ENCODE peak calls at places on chromosomes 4 and X, in nine cellular contexts. Z, P, J, A, S, B, H, E and L are unnamed samples.

GRCh38 chr4:133149364-133149695 is 236 bp downstream of the PCDH10 start:
- DNase-seq in A (no peak), E (no peak), Z (no peak), B (no peak), J (no peak), S (no peak), H (no peak), P (no peak), L (no peak)

GRCh38 chr4:73852771-73853170 is 325 bp upstream of the PF4V1 start:
- DNase-seq in B (no peak), E (no peak), H (no peak), Z (no peak), P (no peak), J (no peak), S (no peak), A (peak; percentile 54), L (no peak)

GRCh38 chr4:14096406-14096965 is 469.0 kb upstream of the BOD1L1 start:
- DNase-seq in H (no peak), E (no peak), J (peak; percentile 81), A (peak; percentile 63), S (peak; percentile 72), P (no peak), B (no peak), Z (peak; percentile 90), L (no peak)

GRCh38 chr4:7630559-7631287 is 196.0 kb upstream of the PSAPL1 start:
- DNase-seq in H (no peak), A (peak; percentile 91), S (peak; percentile 90), E (no peak), J (peak; percentile 89), P (peak; percentile 80), B (no peak), Z (peak; percentile 82), L (no peak)

GRCh38 chr4:15951781-15952180 is 11.2 kb downstream of the FGFBP2 start:
- DNase-seq in S (no peak), Z (no peak), A (no peak), B (no peak), J (no peak), P (no peak), E (no peak), H (no peak), L (no peak)

GRCh38 chrX:69062493-69062892 is 102.8 kb downstream of the PJA1 start:
- DNase-seq in A (no peak), J (no peak), B (no peak), H (no peak), E (peak; percentile 13), P (no peak), Z (no peak), S (peak; percentile 20), L (no peak)

GRCh38 chr4:100738388-100739165 is 220.8 kb upstream of the EMCN start:
- DNase-seq in E (peak; percentile 31), P (peak; percentile 57), H (no peak), A (peak; percentile 92), J (peak; percentile 68), S (peak; percentile 96), Z (peak; percentile 68), B (peak; percentile 36), L (peak; percentile 87)

GRCh38 chr4:95732061-95732460 is 107.8 kb upstream of the PDHA2 start:
- DNase-seq in S (peak; percentile 82), Z (no peak), B (no peak), A (peak; percentile 55), J (no peak), H (no peak), E (no peak), P (no peak), L (no peak)

GRCh38 chrX:1086444-1087409 is 125.7 kb downstream of the CRLF2 start:
- DNase-seq in P (no peak), H (no peak), J (no peak), S (no peak), A (no peak), Z (peak; percentile 16), E (no peak), B (no peak), L (peak; percentile 27)

GRCh38 chrX:110665636-110666035 is 130.0 kb downstream of the CHRDL1 start:
- DNase-seq in A (peak; percentile 9), P (no peak), S (no peak), H (peak; percentile 0), E (peak; percentile 28), B (peak; percentile 68), Z (peak; percentile 31), J (peak; percentile 5), L (no peak)

GRCh38 chrX:110667706-110668105 is 127.9 kb downstream of the CHRDL1 start:
- DNase-seq in A (no peak), S (no peak), J (no peak), H (no peak), B (peak; percentile 64), Z (no peak), P (no peak), E (no peak), L (no peak)

GRCh38 chrX:110675866-110676265 is 119.8 kb downstream of the CHRDL1 start:
- DNase-seq in P (no peak), B (no peak), J (no peak), S (no peak), H (no peak), A (peak; percentile 22), E (no peak), Z (no peak), L (no peak)

GRCh38 chrX:110669572-110669971 is 126.0 kb downstream of the CHRDL1 start:
- DNase-seq in J (no peak), A (no peak), E (no peak), B (no peak), S (no peak), P (no peak), Z (no peak), H (no peak), L (no peak)

DNA sequence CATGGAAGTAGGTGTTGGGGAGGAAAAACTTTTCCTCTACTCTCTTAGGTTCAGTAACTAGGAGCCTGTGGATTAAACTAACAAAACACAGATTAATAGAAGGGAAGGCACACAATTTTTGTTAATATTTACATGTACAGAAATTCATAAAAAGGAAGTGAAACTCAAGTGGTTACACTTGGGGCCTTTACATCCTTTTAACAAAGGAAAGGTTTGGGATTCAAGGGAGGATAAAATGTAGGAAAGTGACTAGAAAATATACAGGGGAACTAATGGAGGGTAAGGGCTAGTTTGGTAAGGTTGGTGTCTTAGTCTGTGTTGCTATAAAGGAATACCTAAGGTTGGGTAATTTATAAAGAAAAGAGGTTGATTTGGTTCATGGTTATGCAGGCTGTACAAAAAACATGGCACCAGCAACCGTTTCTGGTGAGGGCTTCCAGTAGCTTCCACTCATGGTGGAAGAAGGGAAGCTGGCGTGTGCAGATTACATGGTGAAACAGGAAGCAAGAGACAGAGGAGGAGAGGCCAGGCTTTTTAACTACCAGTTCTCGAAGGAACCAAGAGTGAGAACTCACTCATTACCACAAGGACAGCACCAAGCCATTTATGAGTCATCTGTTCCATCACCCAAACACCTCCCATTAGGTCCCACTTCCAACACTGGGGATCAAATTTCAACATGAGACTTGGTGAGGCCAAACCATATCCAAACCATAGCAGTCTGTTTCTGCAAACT is 124.4 kb downstream of the CHRDL1 start:
- DNase-seq in Z (no peak), E (no peak), B (no peak), A (peak; percentile 40), J (no peak), H (no peak), P (no peak), S (peak; percentile 42), L (no peak)
- H3K4me3 ChIP-seq in Z (no peak overlapping the region), E (no peak overlapping the region), B (no peak overlapping the region), A (no peak overlapping the region), J (no peak overlapping the region), H (no peak overlapping the region), P (no peak overlapping the region), S (no peak overlapping the region), L (no peak overlapping the region)

GRCh38 chrX:15468036-15468435 is 25.1 kb downstream of the PIR start:
- DNase-seq in P (no peak), A (peak; percentile 23), H (peak; percentile 45), J (peak; percentile 67), B (peak; percentile 57), S (peak; percentile 27), E (no peak), Z (peak; percentile 65), L (no peak)

GRCh38 chrX:15469613-15470012 is 23.5 kb downstream of the PIR start:
- DNase-seq in E (no peak), Z (no peak), J (no peak), P (no peak), B (no peak), S (no peak), H (no peak), A (no peak), L (no peak)

GRCh38 chrX:15465347-15465746 is 27.8 kb downstream of the PIR start:
- DNase-seq in S (peak; percentile 20), Z (peak; percentile 52), P (no peak), J (peak; percentile 39), B (no peak), A (no peak), E (no peak), H (peak; percentile 64), L (no peak)

GRCh38 chrX:15464704-15465103 is 28.4 kb downstream of the PIR start:
- DNase-seq in Z (no peak), J (peak; percentile 11), S (no peak), B (no peak), E (no peak), A (no peak), H (no peak), P (no peak), L (no peak)

GRCh38 chrX:15465896-15466651 is 27.1 kb downstream of the PIR start:
- DNase-seq in J (peak; percentile 7), E (no peak), A (no peak), H (peak; percentile 20), P (no peak), B (peak; percentile 5), S (no peak), Z (peak; percentile 42), L (no peak)
- H3K4me3 ChIP-seq in J (no peak overlapping the region), E (no peak overlapping the region), A (no peak overlapping the region), H (no peak overlapping the region), P (no peak overlapping the region), B (no peak overlapping the region), S (no peak overlapping the region), Z (no peak overlapping the region), L (no peak overlapping the region)

GRCh38 chr4:177308842-177309524 is 691 bp upstream of the NEIL3 start:
- DNase-seq in J (no peak), S (no peak), E (no peak), Z (no peak), H (peak; percentile 8), P (no peak), A (no peak), B (no peak), L (no peak)
- H3K4me3 ChIP-seq in J (peak overlapping the region; percentile 87), S (peak overlapping the region; percentile 90), E (peak overlapping the region; percentile 58), Z (peak overlapping the region; percentile 79), H (peak overlapping the region; percentile 94), P (peak overlapping the region; percentile 51), A (peak overlapping the region; percentile 64), B (peak overlapping the region; percentile 69), L (peak overlapping the region; percentile 63)

GRCh38 chrX:132409780-132410556 is 78.9 kb downstream of the MBNL3 start:
- DNase-seq in E (no peak), J (no peak), P (no peak), S (no peak), H (no peak), Z (no peak), B (no peak), A (no peak), L (no peak)
- H3K4me3 ChIP-seq in E (no peak overlapping the region), J (no peak overlapping the region), P (no peak overlapping the region), S (no peak overlapping the region), H (no peak overlapping the region), Z (no peak overlapping the region), B (no peak overlapping the region), A (no peak overlapping the region), L (no peak overlapping the region)